ENCODE peak calls at places on chromosomes 16 and 17, in six cellular contexts. E is HepG2, A is transverse colon, M is esophagus muscularis mucosa, Y is prostate gland, U is endothelial cell of umbilical vein. B is an unnamed sample. For H3K4me1, the result is how much of the 10 kb centered on the place peaks cover.

GRCh38 chr17:70022175-70022574 is 52.9 kb upstream of the KCNJ16 start:
- DNase-seq in E (no peak), A (no peak), M (no peak), Y (no peak), U (peak), B (no peak)

GRCh38 chr17:78103311-78103710 is 25.2 kb downstream of the TMC6 start:
- DNase-seq in E (no peak), A (no peak), M (no peak), Y (no peak), U (no peak), B (no peak)

GRCh38 chr17:66726371-66726770 is 108.5 kb upstream of the CACNG5 start:
- DNase-seq in E (no peak), A (no peak), M (no peak), Y (no peak), U (no peak), B (no peak)

GRCh38 chr16:81158964-81159363 is 62.8 kb upstream of the GCSH start:
- DNase-seq in E (peak), A (no peak), M (no peak), Y (no peak), U (no peak), B (no peak)

GRCh38 chr17:6567528-6568185 is 11.3 kb upstream of the PITPNM3 start:
- DNase-seq in E (no peak), A (no peak), M (no peak), Y (peak), U (no peak), B (peak)

GRCh38 chr17:30333503-30334240 is at the start of gene TMIGD1:
- DNase-seq in E (no peak), A (no peak), M (no peak), Y (peak), U (no peak), B (no peak)

GRCh38 chr17:39683295-39683939 is 4.4 kb downstream of the PGAP3 start:
- DNase-seq in E (no peak), A (no peak), M (no peak), Y (no peak), U (no peak), B (no peak)

GRCh38 chr17:66960623-66961022 is 3.9 kb upstream of the CACNG4 start:
- DNase-seq in E (no peak), A (no peak), M (no peak), Y (no peak), U (no peak), B (no peak)

GRCh38 chr17:21119247-21119944 is 7.4 kb upstream of the DHRS7B start:
- DNase-seq in E (peak), A (peak), M (no peak), Y (peak), U (peak), B (no peak)

GRCh38 chr17:8673621-8674020 is 43.1 kb upstream of the MYH10 start:
- DNase-seq in E (no peak), A (no peak), M (no peak), Y (no peak), U (peak), B (no peak)

GRCh38 chr17:45092932-45093430 is 31.9 kb downstream of the NMT1 start:
- DNase-seq in E (peak), A (peak), M (peak), Y (peak), U (peak), B (no peak)

GRCh38 chr17:71792966-71793365 is 327.9 kb upstream of the SOX9 start:
- DNase-seq in E (no peak), A (no peak), M (no peak), Y (no peak), U (no peak), B (no peak)

GRCh38 chr16:80974649-80975376 is 31.9 kb downstream of the CMC2 start:
- DNase-seq in E (no peak), A (no peak), M (no peak), Y (no peak), U (peak), B (no peak)

GRCh38 chr16:75305364-75306101 is 54.1 kb upstream of the BCAR1 start:
- DNase-seq in E (peak), A (peak), M (no peak), Y (peak), U (peak), B (peak)

GRCh38 chr17:39090400-39090799 is 61.0 kb downstream of the PLXDC1 start:
- DNase-seq in E (no peak), A (no peak), M (no peak), Y (no peak), U (no peak), B (no peak)

GRCh38 chr16:66845791-66846221 is 1.6 kb downstream of the CA7 start:
- DNase-seq in E (no peak), A (no peak), M (no peak), Y (no peak), U (no peak), B (no peak)

GRCh38 chr17:27353469-27354050 is 59.6 kb downstream of the WSB1 start:
- DNase-seq in E (peak), A (peak), M (peak), Y (peak), U (peak), B (no peak)

GRCh38 chr17:5584383-5584951 is at the start of gene NLRP1:
- DNase-seq in E (peak), A (peak), M (peak), Y (peak), U (peak), B (peak)

GRCh38 chr16:79651363-79651762 is 50.8 kb upstream of the MAF start:
- DNase-seq in E (no peak), A (peak), M (no peak), Y (peak), U (no peak), B (no peak)

GRCh38 chr16:3609895-3610697 is 1.3 kb downstream of the SLX4 start:
- DNase-seq in E (peak), A (no peak), M (no peak), Y (peak), U (no peak), B (no peak)

GRCh38 chr17:18858567-18859245 is 775 bp downstream of the PRPSAP2 start:
- DNase-seq in E (no peak), A (no peak), M (no peak), Y (no peak), U (no peak), B (no peak)

GRCh38 chr17:81309140-81309858 is 14.2 kb upstream of the SLC38A10 start:
- DNase-seq in E (peak), A (peak), M (peak), Y (peak), U (peak), B (no peak)

GRCh38 chr17:50946223-50946890 is 80.2 kb upstream of the TOB1 start:
- DNase-seq in E (no peak), A (peak), M (no peak), Y (no peak), U (no peak), B (peak)

GRCh38 chr17:40516581-40517285 is 15.3 kb upstream of the TNS4 start:
- DNase-seq in E (peak), A (peak), M (no peak), Y (no peak), U (no peak), B (no peak)

GRCh38 chr17:72163474-72163873 is 42.7 kb downstream of the SOX9 start:
- DNase-seq in E (no peak), A (no peak), M (no peak), Y (no peak), U (no peak), B (no peak)

GRCh38 chr17:15181333-15181732 is 83.8 kb downstream of the PMP22 start:
- DNase-seq in E (no peak), A (no peak), M (no peak), Y (no peak), U (no peak), B (no peak)

GRCh38 chr17:47222032-47222431 is 12.9 kb downstream of the MYL4 start:
- DNase-seq in E (no peak), A (no peak), M (no peak), Y (no peak), U (no peak), B (no peak)

GRCh38 chr17:4900231-4901107 is 1.1 kb downstream of the C17orf107 start:
- DNase-seq in E (no peak), A (peak), M (no peak), Y (no peak), U (no peak), B (no peak)

GRCh38 chr16:85245307-85246172 is 133.3 kb upstream of the CIBAR2 start:
- DNase-seq in E (peak), A (peak), M (no peak), Y (peak), U (peak), B (no peak)

GRCh38 chr17:38456031-38456815 is 28.0 kb downstream of the ARHGAP23 start:
- DNase-seq in E (no peak), A (no peak), M (no peak), Y (no peak), U (peak), B (no peak)

GRCh38 chr17:67519801-67520251 is 142.7 kb downstream of the PITPNC1 start:
- DNase-seq in E (no peak), A (no peak), M (no peak), Y (no peak), U (no peak), B (no peak)

GRCh38 chr16:27312580-27313421 is 973 bp upstream of the IL4R start:
- DNase-seq in E (no peak), A (no peak), M (no peak), Y (no peak), U (no peak), B (no peak)

GRCh38 chr17:66829386-66829864 is 5.5 kb upstream of the CACNG5 start:
- DNase-seq in E (peak), A (peak), M (no peak), Y (peak), U (peak), B (no peak)

DNA sequence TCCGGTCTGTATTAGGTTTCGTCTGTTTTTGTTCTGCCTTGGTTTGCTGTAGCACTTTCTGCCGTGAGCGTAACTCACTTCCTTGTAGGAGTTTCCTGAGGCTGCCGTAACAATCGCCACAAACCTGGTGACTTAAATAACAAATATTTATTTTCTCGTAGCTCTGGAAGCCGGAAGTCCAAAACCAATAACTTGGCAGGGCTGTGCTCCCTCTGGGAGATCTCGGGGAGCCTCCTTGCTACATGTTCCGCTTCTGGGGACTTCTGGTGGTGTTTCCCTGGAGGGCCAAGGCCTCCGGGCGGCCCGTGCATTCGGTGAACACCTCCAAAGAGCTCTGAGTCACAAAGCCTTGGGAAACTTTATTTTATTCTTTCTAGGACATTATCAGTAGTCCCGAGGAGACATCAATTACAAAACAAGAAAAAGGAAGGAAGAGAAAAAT is 6.8 kb upstream of the WDR45B start:
- DNase-seq in E (no peak), A (peak), M (no peak), Y (peak), U (peak), B (no peak)
- TF ChIP-seq POLR2AphosphoS5 in E (no peak), A (peak), M (no peak), Y (peak), U (no peak), B (no peak)

DNA sequence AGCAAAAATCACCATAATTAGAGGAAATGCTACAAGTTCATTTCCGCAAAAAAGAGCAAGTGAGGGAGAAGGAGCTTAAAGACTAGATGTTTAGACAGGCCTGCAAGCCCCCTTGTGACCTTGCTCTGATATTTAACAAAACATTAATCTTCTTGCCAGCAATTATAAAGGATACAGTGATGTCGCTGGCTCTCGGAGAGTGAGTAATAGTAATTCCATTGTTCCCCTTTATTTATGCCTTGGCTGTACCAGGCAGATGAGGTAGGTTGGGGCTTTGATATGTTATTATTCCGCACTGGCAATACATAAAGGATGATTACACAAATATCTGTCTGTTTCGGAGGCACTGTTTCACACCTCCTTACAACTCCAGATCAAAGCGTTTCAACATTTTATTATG is 204.8 kb upstream of the SALL1 start:
- DNase-seq in E (no peak), A (no peak), M (no peak), Y (no peak), U (no peak), B (no peak)
- H3K4me1 ChIP-seq in E (under half), A (under half), M (under half), Y (under half), U (under half), B (under half)

DNA sequence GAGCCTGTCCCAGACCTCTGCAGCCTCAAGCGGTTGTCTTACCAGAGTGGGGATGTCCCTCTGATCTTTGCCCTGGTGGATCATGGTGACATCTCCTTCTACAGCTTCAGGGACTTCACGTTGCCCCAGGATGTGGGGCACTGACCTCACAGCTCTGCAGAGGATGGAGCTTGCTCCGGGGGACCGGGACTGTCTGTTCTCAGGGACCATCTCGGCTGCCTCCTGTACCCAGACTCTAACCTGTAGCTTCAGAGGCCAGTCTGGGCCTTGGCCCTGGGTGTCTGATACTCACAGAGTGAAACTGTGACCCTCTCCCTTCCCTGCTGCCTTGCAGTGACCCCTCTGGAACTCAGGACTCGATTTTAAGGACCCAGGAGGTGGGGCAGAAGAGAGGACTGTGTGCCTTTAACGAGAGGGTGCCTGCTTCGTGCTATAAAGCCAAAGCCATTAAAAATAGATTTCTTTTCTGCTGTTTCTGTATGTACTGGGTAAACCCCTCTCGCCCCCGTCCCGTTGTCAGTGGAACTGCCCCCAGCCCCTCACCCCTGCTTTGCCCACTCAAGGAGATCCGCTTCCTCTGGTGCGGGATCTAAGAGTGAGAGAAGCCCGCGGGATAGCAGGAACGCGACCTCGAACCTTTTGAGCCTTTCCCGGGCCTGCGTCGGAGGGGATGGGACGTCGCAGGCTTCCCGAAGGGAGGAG is 1.1 kb upstream of the LLGL2 start:
- DNase-seq in E (no peak), A (no peak), M (no peak), Y (no peak), U (no peak), B (no peak)
- H3K27ac ChIP-seq in E (peak), A (peak), M (peak), Y (peak), U (no peak), B (peak)

GRCh38 chr16:87324411-87325275 is 7.5 kb upstream of the C16orf95 start:
- DNase-seq in E (peak), A (peak), M (no peak), Y (no peak), U (peak), B (no peak)
- TF ChIP-seq POLR2AphosphoS5 in E (no peak), A (no peak), M (no peak), Y (no peak), U (no peak), B (no peak)

GRCh38 chr17:46159686-46160085 is 33.5 kb downstream of the KANSL1 start:
- DNase-seq in E (no peak), A (no peak), M (no peak), Y (no peak), U (no peak), B (no peak)

GRCh38 chr17:46160169-46160568 is 33.1 kb downstream of the KANSL1 start:
- DNase-seq in E (no peak), A (no peak), M (no peak), Y (no peak), U (no peak), B (no peak)

GRCh38 chr17:46163316-46163715 is 29.9 kb downstream of the KANSL1 start:
- DNase-seq in E (no peak), A (no peak), M (no peak), Y (no peak), U (no peak), B (no peak)

GRCh38 chr17:46163929-46164594 is 29.2 kb downstream of the KANSL1 start:
- DNase-seq in E (no peak), A (no peak), M (no peak), Y (no peak), U (no peak), B (no peak)

DNA sequence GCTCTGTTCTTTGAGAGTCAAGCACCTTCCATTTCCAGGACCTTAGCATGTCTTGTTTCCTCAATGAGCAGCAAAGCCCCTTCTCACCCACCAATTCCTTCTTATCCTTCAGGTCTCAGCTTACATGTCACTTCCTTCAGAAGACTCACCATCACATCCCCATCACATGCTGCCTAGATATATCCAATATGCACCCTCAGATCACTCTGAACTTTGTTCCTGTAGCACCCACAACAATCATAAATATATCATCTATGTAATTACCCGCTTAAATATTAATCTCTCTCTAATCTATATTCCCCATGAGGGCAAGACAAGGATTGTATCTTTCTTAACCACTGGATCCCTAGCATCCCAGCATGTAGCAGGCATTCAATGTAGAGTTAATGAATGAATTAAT is 30.4 kb downstream of the KANSL1 start:
- DNase-seq in E (no peak), A (no peak), M (no peak), Y (no peak), U (no peak), B (no peak)
- H3K4me1 ChIP-seq in E (half or more), A (half or more), M (half or more), Y (under half), U (under half), B (half or more)

GRCh38 chr17:80291691-80292487 is 31.2 kb downstream of the RNF213 start:
- DNase-seq in E (no peak), A (no peak), M (no peak), Y (no peak), U (no peak), B (no peak)
- H3K27ac ChIP-seq in E (no peak), A (no peak), M (no peak), Y (no peak), U (no peak), B (no peak)

B was measured in vagina.